ENCODE peak calls at places on chromosomes 16 and 17, in five cellular contexts. G, M, A, F and V are unnamed samples.

GRCh38 chr16:86772231-86772510 is 193.8 kb downstream of the FOXL1 start:
- DNase-seq in M (no peak), G (no peak), A (no peak), F (no peak), V (no peak)

GRCh38 chr16:53041196-53041977 is 11.3 kb downstream of the CHD9NB start:
- DNase-seq in F (no peak), G (peak; percentile 93), M (no peak), A (no peak), V (no peak)

GRCh38 chr17:38925263-38925995 is at the start of gene LASP1NB:
- DNase-seq in M (peak; percentile 54), F (no peak), G (no peak), A (no peak), V (no peak)

GRCh38 chr16:56331399-56331798 is 93.9 kb downstream of the AMFR start:
- DNase-seq in M (no peak), F (no peak), G (no peak), A (no peak), V (no peak)

GRCh38 chr16:73031155-73031866 is 16.6 kb downstream of the ZFHX3 start:
- DNase-seq in M (no peak), F (no peak), G (no peak), A (no peak), V (no peak)

GRCh38 chr17:596763-597644 is 117.6 kb downstream of the VPS53 start:
- DNase-seq in A (no peak), F (no peak), M (no peak), G (no peak), V (no peak)

GRCh38 chr17:15363702-15364101 is 22.3 kb upstream of the TEKT3 start:
- DNase-seq in G (no peak), F (no peak), M (no peak), A (no peak), V (no peak)

GRCh38 chr16:23858496-23859062 is 22.8 kb downstream of the PRKCB start:
- DNase-seq in M (no peak), F (no peak), G (peak; percentile 6), A (no peak), V (no peak)

GRCh38 chr16:88052661-88053060 is 101.4 kb downstream of the BANP start:
- DNase-seq in F (no peak), A (no peak), G (no peak), M (no peak), V (no peak)

GRCh38 chr16:4116328-4117249 is at the start of gene ADCY9:
- DNase-seq in G (peak; percentile 1), A (peak; percentile 90), M (peak; percentile 76), F (peak; percentile 78), V (peak; percentile 47)

GRCh38 chr16:57892447-57893096 is 78.4 kb downstream of the CNGB1 start:
- DNase-seq in F (no peak), G (no peak), M (no peak), A (no peak), V (no peak)

GRCh38 chr16:77767211-77767610 is 21.2 kb upstream of the VAT1L start:
- DNase-seq in A (no peak), G (no peak), M (no peak), F (no peak), V (no peak)

GRCh38 chr16:85611455-85612190 is 1.5 kb upstream of the GSE1 start:
- DNase-seq in A (peak; percentile 35), G (peak; percentile 41), F (peak; percentile 69), M (peak; percentile 26), V (peak; percentile 47)

GRCh38 chr16:87860553-87861299 is 8.6 kb downstream of the SLC7A5 start:
- DNase-seq in M (no peak), A (no peak), G (no peak), F (no peak), V (no peak)

GRCh38 chr17:7448461-7448860 is 3.6 kb downstream of the CHRNB1 start:
- DNase-seq in M (no peak), F (no peak), A (no peak), G (no peak), V (no peak)

GRCh38 chr17:20955437-20956323 is 87.1 kb downstream of the USP22 start:
- DNase-seq in G (no peak), F (no peak), M (no peak), A (no peak), V (no peak)

GRCh38 chr16:55812951-55813350 is 19.9 kb downstream of the CES1 start:
- DNase-seq in M (no peak), A (no peak), G (no peak), F (no peak), V (no peak)

GRCh38 chr17:41547921-41548843 is 20.1 kb upstream of the KRT19 start:
- DNase-seq in G (peak; percentile 58), F (no peak), A (no peak), M (no peak), V (no peak)